ENCODE peak calls at places on chromosomes 4 and X, in six cellular contexts. F is RWPE1, R is transverse colon, Q is neural crest cell, B is IMR-90, V is PC-9. G is an unnamed sample.

GRCh38 chrX:102957751-102958150 is 20.7 kb downstream of the RAB40AL start:
- DNase-seq in F (no peak), R (no peak), Q (no peak), B (peak; percentile 5), V (no peak), G (no peak)

GRCh38 chr4:175273995-175274753 is 356.0 kb downstream of the ADAM29 start:
- DNase-seq in F (no peak), R (no peak), Q (no peak), B (peak; percentile 15), V (no peak), G (no peak)

GRCh38 chr4:183766140-183766539 is 107.0 kb downstream of the TRAPPC11 start:
- DNase-seq in F (no peak), R (no peak), Q (no peak), B (no peak), V (no peak), G (no peak)

GRCh38 chrX:50198348-50198747 is 2.5 kb downstream of the AKAP4 start:
- DNase-seq in F (no peak), R (no peak), Q (no peak), B (no peak), V (no peak), G (no peak)

GRCh38 chr4:149499726-149500125 is 315.9 kb downstream of the IQCM start:
- DNase-seq in F (no peak), R (no peak), Q (no peak), B (no peak), V (no peak), G (no peak)

GRCh38 chr4:83340692-83341343 is 6.2 kb upstream of the HPSE start:
- DNase-seq in F (no peak), R (no peak), Q (no peak), B (no peak), V (no peak), G (no peak)

GRCh38 chrX:57977992-57978391 is 67.7 kb upstream of the ZXDA start:
- DNase-seq in F (no peak), R (no peak), Q (no peak), B (no peak), V (no peak), G (no peak)

GRCh38 chr4:114598191-114599121 is at the start of gene UGT8:
- DNase-seq in F (peak; percentile 41), R (peak; percentile 90), Q (peak; percentile 56), B (no peak), V (peak; percentile 53), G (peak; percentile 83)

GRCh38 chr4:181877329-181877848 is 365.8 kb upstream of the TENM3 start:
- DNase-seq in F (peak; percentile 46), R (no peak), Q (no peak), B (peak; percentile 95), V (no peak), G (no peak)

GRCh38 chrX:6095469-6095868 is 133.2 kb downstream of the NLGN4X start:
- DNase-seq in F (no peak), R (no peak), Q (no peak), B (no peak), V (no peak), G (no peak)

GRCh38 chrX:134604701-134605271 is 53.5 kb downstream of the PLAC1 start:
- DNase-seq in F (peak; percentile 9), R (no peak), Q (no peak), B (peak; percentile 42), V (no peak), G (no peak)

GRCh38 chr4:20028694-20029093 is 223.0 kb upstream of the SLIT2 start:
- DNase-seq in F (peak; percentile 26), R (no peak), Q (no peak), B (peak; percentile 55), V (no peak), G (no peak)

GRCh38 chr4:101279377-101279871 is 67.9 kb downstream of the PPP3CA start:
- DNase-seq in F (no peak), R (no peak), Q (no peak), B (peak; percentile 97), V (no peak), G (no peak)

GRCh38 chrX:9644335-9644734 is 121.3 kb downstream of the GPR143 start:
- DNase-seq in F (no peak), R (no peak), Q (no peak), B (no peak), V (no peak), G (peak; percentile 16)

GRCh38 chr4:120001850-120002249 is 64.8 kb downstream of the MAD2L1 start:
- DNase-seq in F (no peak), R (no peak), Q (no peak), B (no peak), V (no peak), G (no peak)

GRCh38 chrX:119516157-119516702 is 48.0 kb downstream of the SLC25A5 start:
- DNase-seq in F (peak; percentile 54), R (peak; percentile 23), Q (peak; percentile 20), B (peak; percentile 69), V (peak; percentile 36), G (peak; percentile 18)

GRCh38 chr4:98474408-98474844 is 184.0 kb downstream of the TSPAN5 start:
- DNase-seq in F (no peak), R (no peak), Q (no peak), B (peak; percentile 85), V (no peak), G (no peak)

GRCh38 chr4:98473046-98473445 is 185.4 kb downstream of the TSPAN5 start:
- DNase-seq in F (no peak), R (no peak), Q (no peak), B (peak; percentile 13), V (no peak), G (no peak)

GRCh38 chr4:98480535-98480934 is 177.9 kb downstream of the TSPAN5 start:
- DNase-seq in F (no peak), R (no peak), Q (no peak), B (no peak), V (no peak), G (no peak)

GRCh38 chr4:98481167-98481566 is 177.2 kb downstream of the TSPAN5 start:
- DNase-seq in F (no peak), R (no peak), Q (no peak), B (no peak), V (no peak), G (no peak)

GRCh38 chr4:98476891-98477290 is 181.5 kb downstream of the TSPAN5 start:
- DNase-seq in F (no peak), R (no peak), Q (no peak), B (no peak), V (no peak), G (no peak)
- TF ChIP-seq CTCF in F (no peak), R (no peak), Q (no peak), B (no peak), V (no peak), G (no peak)

GRCh38 chr4:65089666-65090065 is 580.6 kb downstream of the EPHA5 start:
- DNase-seq in F (no peak), R (no peak), Q (no peak), B (no peak), V (no peak), G (no peak)
- TF ChIP-seq CTCF in F (no peak), R (no peak), Q (peak; percentile 49), B (no peak), V (peak; percentile 37), G (no peak)

GRCh38 chr4:73341454-73341853 is 62.6 kb upstream of the ALB start:
- DNase-seq in F (peak; percentile 14), R (peak; percentile 18), Q (peak; percentile 22), B (peak; percentile 53), V (peak; percentile 4), G (no peak)
- TF ChIP-seq CTCF in F (peak; percentile 39), R (peak; percentile 49), Q (peak; percentile 69), B (peak; percentile 51), V (peak; percentile 45), G (no peak)

DNA sequence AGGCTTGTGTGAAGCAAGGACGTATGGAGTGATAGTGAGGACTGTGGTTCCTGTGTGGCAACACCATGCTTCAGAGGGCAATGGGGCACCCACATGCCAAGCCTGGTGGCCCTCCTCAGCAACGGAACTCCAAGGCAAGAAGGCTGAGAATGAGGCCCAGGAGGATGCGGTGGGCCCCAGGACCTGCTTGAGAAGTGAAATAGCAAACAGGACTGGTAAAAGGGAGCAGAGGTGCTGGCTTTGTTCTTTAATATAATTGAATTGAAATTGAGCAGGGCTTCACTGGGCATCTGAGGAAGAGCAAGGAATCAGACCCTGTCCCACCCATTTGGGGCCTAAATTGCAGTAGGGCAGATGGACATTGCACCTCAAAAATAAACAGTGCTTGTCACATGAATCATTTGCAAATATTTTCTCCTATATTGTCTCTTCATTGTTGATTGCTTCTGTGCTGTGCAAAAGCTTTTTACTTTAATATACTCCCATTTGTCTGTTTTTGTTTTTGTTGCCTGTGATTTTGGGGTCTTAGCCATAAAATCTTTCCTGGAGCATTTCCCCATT is 2.3 kb downstream of the TMEM187 start:
- DNase-seq in F (no peak), R (no peak), Q (no peak), B (no peak), V (no peak), G (no peak)
- TF ChIP-seq CTCF in F (no peak), R (no peak), Q (no peak), B (no peak), V (no peak), G (no peak)

DNA sequence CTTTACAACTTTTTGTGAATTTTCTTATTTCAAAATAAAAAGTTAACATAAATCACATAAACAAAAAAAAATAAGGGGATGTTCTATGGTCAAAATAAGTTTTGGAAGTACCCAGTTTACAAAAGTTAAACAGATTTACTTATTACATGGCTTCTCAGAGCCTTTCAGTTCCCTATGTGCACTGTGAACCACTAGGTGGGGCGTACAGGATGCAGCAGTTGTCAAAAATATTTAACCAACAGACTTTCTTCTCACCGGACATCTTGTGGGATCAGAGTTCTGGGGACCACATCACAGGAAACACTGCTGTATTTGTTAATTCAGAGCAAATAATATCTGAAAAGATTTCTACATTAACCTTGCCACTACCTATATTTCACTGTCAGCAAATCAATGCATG is 74.1 kb downstream of the SMARCA1 start:
- DNase-seq in F (no peak), R (no peak), Q (no peak), B (no peak), V (no peak), G (no peak)
- TF ChIP-seq CTCF in F (no peak), R (no peak), Q (peak; percentile 39), B (no peak), V (peak; percentile 30), G (no peak)

DNA sequence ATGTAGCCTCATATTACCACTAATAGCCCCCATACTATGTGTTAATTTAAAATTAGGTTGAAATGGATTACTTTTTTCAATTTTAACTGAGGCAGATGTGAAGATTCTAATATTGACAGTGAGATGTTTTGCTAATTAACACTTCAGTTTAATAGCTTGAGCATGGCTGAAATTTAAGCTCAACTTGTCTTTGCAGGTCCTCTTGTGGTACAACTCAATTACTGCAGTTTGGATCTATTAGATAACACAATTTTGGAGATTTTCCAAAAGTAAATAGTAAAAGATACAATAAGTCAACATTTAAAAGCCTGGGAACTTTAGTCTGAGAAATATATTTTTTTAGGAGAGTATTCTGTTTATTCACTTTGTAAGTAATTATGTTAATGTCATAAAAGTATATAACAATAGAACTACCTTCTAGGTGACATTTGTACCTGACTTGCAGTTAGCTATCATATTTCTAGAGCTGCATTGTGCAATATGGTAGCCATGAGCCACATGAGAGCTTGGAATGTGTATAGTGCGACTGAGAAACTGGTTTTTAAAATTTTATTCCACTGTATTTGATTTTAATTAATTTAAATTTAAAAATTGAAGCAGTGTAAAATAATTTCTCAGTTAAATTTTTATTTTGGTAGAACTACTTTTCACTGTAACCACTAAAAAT is 73.1 kb upstream of the FMR1 start:
- DNase-seq in F (peak; percentile 1), R (no peak), Q (no peak), B (no peak), V (no peak), G (no peak)
- TF ChIP-seq CTCF in F (no peak), R (no peak), Q (peak; percentile 62), B (no peak), V (peak; percentile 79), G (no peak)